ENCODE peak calls at places on chromosomes 2 and 18, in five cellular contexts. T is K562, F is HCT116, Z is HepG2, W is SK-N-SH. U is an unnamed sample.

GRCh38 chr2:79788952-79789612 is 276.2 kb downstream of the CTNNA2 start:
- DNase-seq in T (no peak), F (no peak), Z (no peak), W (peak; percentile 15), U (no peak)

GRCh38 chr18:62621546-62621945 is 93.8 kb upstream of the PHLPP1 start:
- DNase-seq in T (no peak), F (no peak), Z (no peak), W (no peak), U (no peak)

GRCh38 chr18:7415081-7415894 is 151.8 kb upstream of the PTPRM start:
- DNase-seq in T (no peak), F (no peak), Z (no peak), W (no peak), U (no peak)

GRCh38 chr2:140205093-140205492 is 1424.9 kb upstream of the NXPH2 start:
- DNase-seq in T (no peak), F (no peak), Z (no peak), W (no peak), U (no peak)

GRCh38 chr2:100643906-100644501 is 81.2 kb downstream of the PDCL3 start:
- DNase-seq in T (no peak), F (no peak), Z (no peak), W (no peak), U (no peak)

GRCh38 chr2:65658871-65659270 is 226.5 kb upstream of the SPRED2 start:
- DNase-seq in T (no peak), F (no peak), Z (no peak), W (no peak), U (no peak)

GRCh38 chr2:66255136-66255535 is 179.8 kb upstream of the MEIS1 start:
- DNase-seq in T (no peak), F (no peak), Z (no peak), W (no peak), U (no peak)

GRCh38 chr2:144501118-144501517 is 18.8 kb downstream of the ZEB2 start:
- DNase-seq in T (no peak), F (no peak), Z (no peak), W (no peak), U (no peak)

GRCh38 chr2:218605438-218605837 is 2.3 kb upstream of the PLCD4 start:
- DNase-seq in T (no peak), F (no peak), Z (no peak), W (peak; percentile 62), U (no peak)

GRCh38 chr2:150125188-150125587 is 362.3 kb downstream of the RND3 start:
- DNase-seq in T (no peak), F (no peak), Z (no peak), W (no peak), U (no peak)

GRCh38 chr2:44918095-44918775 is 23.3 kb upstream of the SIX3 start:
- DNase-seq in T (no peak), F (no peak), Z (no peak), W (no peak), U (no peak)

GRCh38 chr2:236290742-236291425 is 26.7 kb upstream of the ASB18 start:
- DNase-seq in T (no peak), F (no peak), Z (no peak), W (no peak), U (no peak)

GRCh38 chr2:191665286-191665685 is 12.7 kb upstream of the NABP1 start:
- DNase-seq in T (no peak), F (no peak), Z (peak; percentile 16), W (no peak), U (no peak)

GRCh38 chr2:38146917-38147307 is 71.0 kb upstream of the CYP1B1 start:
- DNase-seq in T (peak; percentile 66), F (peak; percentile 79), Z (peak; percentile 25), W (peak; percentile 27), U (no peak)

GRCh38 chr18:48929212-48929612 is 21.6 kb downstream of the SMAD7 start:
- DNase-seq in T (no peak), F (no peak), Z (no peak), W (no peak), U (no peak)

GRCh38 chr2:118059919-118060478 is 28.3 kb upstream of the INSIG2 start:
- DNase-seq in T (no peak), F (no peak), Z (no peak), W (no peak), U (no peak)

GRCh38 chr18:57927511-57927910 is 116.5 kb upstream of the NEDD4L start:
- DNase-seq in T (no peak), F (no peak), Z (peak; percentile 71), W (no peak), U (no peak)

GRCh38 chr18:44839239-44839666 is 158.6 kb downstream of the SETBP1 start:
- DNase-seq in T (peak; percentile 23), F (no peak), Z (no peak), W (no peak), U (no peak)

GRCh38 chr2:23916727-23917458 is 10.0 kb downstream of the ATAD2B start:
- DNase-seq in T (no peak), F (no peak), Z (peak; percentile 73), W (peak; percentile 39), U (no peak)

GRCh38 chr2:119852214-119852613 is 92.5 kb downstream of the PTPN4 start:
- DNase-seq in T (no peak), F (no peak), Z (no peak), W (no peak), U (no peak)

GRCh38 chr2:54535599-54536195 is 79.6 kb downstream of the SPTBN1 start:
- DNase-seq in T (no peak), F (no peak), Z (no peak), W (no peak), U (no peak)

GRCh38 chr2:127105656-127106456 is 1.1 kb downstream of the BIN1 start:
- DNase-seq in T (no peak), F (no peak), Z (no peak), W (peak; percentile 80), U (no peak)

GRCh38 chr2:17470855-17471641 is 47.2 kb downstream of the RAD51AP2 start:
- DNase-seq in T (peak; percentile 20), F (peak; percentile 44), Z (peak; percentile 71), W (peak; percentile 5), U (no peak)

GRCh38 chr2:203869610-203870042 is 2.1 kb downstream of the CTLA4 start:
- DNase-seq in T (no peak), F (no peak), Z (no peak), W (no peak), U (no peak)

GRCh38 chr18:73509460-73509859 is 638.2 kb downstream of the FBXO15 start:
- DNase-seq in T (no peak), F (no peak), Z (no peak), W (no peak), U (no peak)

GRCh38 chr2:85999131-85999831 is 106.4 kb downstream of the POLR1A start:
- DNase-seq in T (no peak), F (no peak), Z (no peak), W (no peak), U (no peak)

GRCh38 chr18:22913861-22914260 is 19.3 kb upstream of the RBBP8 start:
- DNase-seq in T (no peak), F (peak; percentile 85), Z (no peak), W (no peak), U (peak; percentile 1)

GRCh38 chr18:51235011-51235789 is 37.7 kb upstream of the MEX3C start:
- DNase-seq in T (no peak), F (no peak), Z (no peak), W (no peak), U (no peak)

GRCh38 chr18:10332452-10332851 is 122.0 kb upstream of the APCDD1 start:
- DNase-seq in T (no peak), F (no peak), Z (no peak), W (no peak), U (no peak)

GRCh38 chr2:164896634-164897033 is 55.0 kb upstream of the COBLL1 start:
- DNase-seq in T (no peak), F (peak; percentile 24), Z (peak; percentile 63), W (no peak), U (no peak)

GRCh38 chr2:217920879-217921603 is 81.8 kb downstream of the TNS1 start:
- DNase-seq in T (no peak), F (no peak), Z (no peak), W (peak; percentile 86), U (no peak)

DNA sequence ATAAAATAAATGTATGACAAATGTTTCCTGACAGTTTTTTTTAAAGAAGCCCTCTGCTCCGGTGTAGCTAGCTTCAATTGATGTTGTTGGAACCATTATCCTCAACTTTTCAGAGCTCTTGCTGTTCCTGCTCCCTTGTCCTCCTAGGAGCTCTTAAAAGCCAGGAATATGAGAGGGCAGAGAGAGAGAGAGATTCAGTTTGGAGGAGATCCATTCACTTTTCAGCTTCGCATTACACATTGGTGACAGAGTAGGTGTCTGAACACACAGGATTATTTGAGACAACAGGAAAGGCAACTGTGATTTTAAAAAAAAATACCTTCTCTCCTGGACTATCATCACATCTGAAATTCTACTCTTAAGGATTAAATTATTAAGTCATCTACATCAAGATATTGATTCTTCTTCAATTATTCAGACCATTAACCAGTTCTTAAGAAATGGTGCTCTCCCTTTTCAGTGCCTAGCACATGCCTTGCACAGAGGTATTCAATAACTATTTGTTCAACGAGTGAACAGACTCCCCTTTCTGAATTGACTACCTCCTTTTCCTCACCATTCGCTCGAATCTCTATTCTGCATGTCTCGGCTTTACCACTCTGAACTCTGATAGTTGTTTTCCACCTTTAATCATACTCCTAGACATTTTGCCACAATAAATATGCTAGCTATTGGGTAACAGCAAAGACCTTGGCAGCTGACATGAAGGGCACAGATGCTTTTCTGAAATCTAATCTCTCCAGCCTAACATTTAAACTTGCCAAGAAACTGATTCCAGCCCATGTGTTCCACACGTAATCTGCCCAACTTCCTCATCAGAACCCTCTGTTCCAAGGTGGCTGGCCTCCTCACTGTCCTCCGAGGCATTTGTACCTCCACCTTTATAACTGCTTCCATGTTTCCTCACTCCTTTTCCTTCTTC is 28.6 kb upstream of the SLC35F5 start:
- DNase-seq in T (no peak), F (no peak), Z (no peak), W (no peak), U (no peak)
- TF ChIP-seq JUND in T (no peak), F (no peak), Z (no peak), W (no peak), U (no peak)

GRCh38 chr2:47313141-47313691 is 89.7 kb upstream of the MSH2 start:
- DNase-seq in T (peak; percentile 50), F (peak; percentile 50), Z (peak; percentile 92), W (no peak), U (no peak)
- TF ChIP-seq JUND in T (peak; percentile 93), F (peak; percentile 59), Z (peak; percentile 92), W (no peak), U (no peak)

GRCh38 chr2:224659726-224660125 is 56.4 kb downstream of the CCDC195 start:
- DNase-seq in T (no peak), F (no peak), Z (no peak), W (no peak), U (no peak)

GRCh38 chr2:224655006-224655537 is 61.1 kb downstream of the CCDC195 start:
- DNase-seq in T (no peak), F (no peak), Z (no peak), W (no peak), U (no peak)

GRCh38 chr2:224658776-224659175 is 57.4 kb downstream of the CCDC195 start:
- DNase-seq in T (no peak), F (no peak), Z (no peak), W (no peak), U (no peak)

GRCh38 chr2:224657349-224657748 is 58.8 kb downstream of the CCDC195 start:
- DNase-seq in T (no peak), F (no peak), Z (no peak), W (no peak), U (no peak)
- TF ChIP-seq JUND in T (no peak), F (no peak), Z (no peak), W (no peak), U (no peak)

DNA sequence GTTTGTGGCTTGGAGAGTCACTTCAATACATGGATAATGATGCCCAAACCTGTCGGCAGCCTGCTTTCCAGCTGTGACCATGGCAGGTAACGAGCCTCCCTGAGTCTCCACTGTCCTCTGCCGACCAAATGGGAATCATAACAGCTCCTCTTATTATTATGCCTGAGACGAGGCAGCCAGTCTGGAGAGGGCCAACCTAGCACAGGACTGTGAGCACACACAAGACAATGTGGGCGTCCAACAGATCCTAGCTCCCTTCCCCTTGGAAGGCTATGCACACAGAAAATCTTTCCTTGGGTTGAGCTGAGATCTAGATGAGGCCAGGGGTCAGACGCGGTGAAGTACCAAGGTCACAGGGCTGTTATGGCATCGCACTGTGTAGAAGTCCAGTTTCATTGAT is 890 bp upstream of the SLC4A3 start:
- DNase-seq in T (no peak), F (no peak), Z (peak; percentile 35), W (no peak), U (no peak)
- TF ChIP-seq JUND in T (no peak), F (no peak), Z (no peak), W (no peak), U (no peak)

U was measured in T47D.